ENCODE peak calls at places on chromosomes 5 and 9, in four cellular contexts. M, H, K and L are unnamed samples.

GRCh38 chr5:61575103-61575502 is 243.0 kb downstream of the ZSWIM6 start:
- DNase-seq in M (no peak), H (peak; percentile 38), K (peak; percentile 76), L (peak; percentile 80)

GRCh38 chr5:135568241-135568640 is 10.6 kb downstream of the CXCL14 start:
- DNase-seq in M (no peak), H (no peak), K (no peak), L (no peak)

GRCh38 chr5:54930736-54931135 is 54.7 kb downstream of the ESM1 start:
- DNase-seq in M (no peak), H (no peak), K (no peak), L (no peak)

GRCh38 chr9:134620751-134621557 is 20.6 kb upstream of the COL5A1 start:
- DNase-seq in M (peak; percentile 65), H (peak; percentile 84), K (no peak), L (no peak)

GRCh38 chr9:25733336-25733982 is 55.2 kb upstream of the TUSC1 start:
- DNase-seq in M (no peak), H (no peak), K (no peak), L (no peak)

GRCh38 chr5:147093138-147093537 is 141.7 kb upstream of the STK32A start:
- DNase-seq in M (no peak), H (no peak), K (peak; percentile 49), L (peak; percentile 11)

GRCh38 chr5:38670878-38671277 is 114.4 kb upstream of the LIFR start:
- DNase-seq in M (no peak), H (no peak), K (peak; percentile 38), L (peak; percentile 61)

GRCh38 chr5:72487151-72487550 is 20.1 kb downstream of the ZNF366 start:
- DNase-seq in M (no peak), H (no peak), K (no peak), L (no peak)

GRCh38 chr9:127793093-127793708 is 7.4 kb downstream of the CDK9 start:
- DNase-seq in M (no peak), H (peak; percentile 79), K (no peak), L (peak; percentile 36)

GRCh38 chr9:34493972-34494535 is 28.7 kb downstream of the ENHO start:
- DNase-seq in M (peak; percentile 82), H (no peak), K (peak; percentile 63), L (peak; percentile 35)

GRCh38 chr5:94508421-94509148 is 109.8 kb downstream of the KIAA0825 start:
- DNase-seq in M (no peak), H (no peak), K (no peak), L (no peak)

GRCh38 chr9:125398243-125398642 is 136.6 kb downstream of the GAPVD1 start:
- DNase-seq in M (no peak), H (no peak), K (no peak), L (no peak)

GRCh38 chr5:97297063-97297715 is 114.1 kb upstream of the RIOK2 start:
- DNase-seq in M (no peak), H (peak; percentile 74), K (peak; percentile 1), L (no peak)

GRCh38 chr5:36334315-36334714 is 32.6 kb upstream of the RANBP3L start:
- DNase-seq in M (no peak), H (no peak), K (no peak), L (no peak)

GRCh38 chr9:123656565-123656964 is 273.4 kb downstream of the DENND1A start:
- DNase-seq in M (no peak), H (no peak), K (peak; percentile 51), L (peak; percentile 51)

GRCh38 chr9:75239176-75239575 is 150.9 kb downstream of the OSTF1 start:
- DNase-seq in M (no peak), H (no peak), K (peak; percentile 54), L (no peak)

GRCh38 chr5:110354341-110354740 is 372.1 kb downstream of the TMEM232 start:
- DNase-seq in M (no peak), H (no peak), K (peak; percentile 16), L (peak; percentile 20)

GRCh38 chr5:28156981-28157380 is 1118.6 kb upstream of the CDH9 start:
- DNase-seq in M (no peak), H (no peak), K (no peak), L (peak; percentile 42)

GRCh38 chr5:146368137-146368536 is 29.5 kb downstream of the POU4F3 start:
- DNase-seq in M (no peak), H (no peak), K (peak; percentile 29), L (no peak)

GRCh38 chr5:171614511-171614910 is 171.1 kb upstream of the SMIM23 start:
- DNase-seq in M (peak; percentile 46), H (no peak), K (no peak), L (no peak)

GRCh38 chr5:61280766-61281427 is 51.2 kb upstream of the ZSWIM6 start:
- DNase-seq in M (no peak), H (no peak), K (no peak), L (no peak)

GRCh38 chr5:76384705-76385104 is 18.4 kb upstream of the IQGAP2 start:
- DNase-seq in M (peak; percentile 15), H (no peak), K (no peak), L (no peak)

GRCh38 chr9:101176384-101176783 is 147.9 kb downstream of the PLPPR1 start:
- DNase-seq in M (no peak), H (no peak), K (no peak), L (no peak)

GRCh38 chr9:116355153-116355827 is 201.7 kb downstream of the PAPPA start:
- DNase-seq in M (no peak), H (no peak), K (peak; percentile 97), L (peak; percentile 50)

GRCh38 chr5:61412344-61412743 is 80.3 kb downstream of the ZSWIM6 start:
- DNase-seq in M (no peak), H (no peak), K (no peak), L (no peak)

GRCh38 chr5:54533541-54534179 is 16.1 kb downstream of the SNX18 start:
- DNase-seq in M (no peak), H (no peak), K (peak; percentile 70), L (no peak)

GRCh38 chr5:79956173-79956670 is 34.8 kb downstream of the MTX3 start:
- DNase-seq in M (no peak), H (no peak), K (peak; percentile 44), L (peak; percentile 46)

GRCh38 chr5:53642006-53642405 is 81.6 kb downstream of the NDUFS4 start:
- DNase-seq in M (no peak), H (no peak), K (peak; percentile 48), L (peak; percentile 6)

GRCh38 chr5:115366223-115366622 is 69.8 kb upstream of the CCDC112 start:
- DNase-seq in M (no peak), H (peak; percentile 65), K (peak; percentile 92), L (peak; percentile 89)

GRCh38 chr9:34522971-34523797 is at the start of gene ENHO:
- DNase-seq in M (peak; percentile 97), H (peak; percentile 83), K (peak; percentile 74), L (peak; percentile 82)

GRCh38 chr9:38018964-38019602 is 49.9 kb downstream of the SHB start:
- DNase-seq in M (no peak), H (no peak), K (peak; percentile 88), L (peak; percentile 89)

GRCh38 chr9:124595743-124596142 is 88.5 kb upstream of the NR5A1 start:
- DNase-seq in M (no peak), H (no peak), K (no peak), L (no peak)

GRCh38 chr5:932151-932627 is 39.5 kb downstream of the TRIP13 start:
- DNase-seq in M (peak; percentile 68), H (no peak), K (no peak), L (no peak)

GRCh38 chr9:792331-793260 is 48.9 kb upstream of the DMRT1 start:
- DNase-seq in M (no peak), H (no peak), K (peak; percentile 8), L (no peak)

GRCh38 chr5:6900247-6900646 is 187.0 kb downstream of the TENT4A start:
- DNase-seq in M (no peak), H (no peak), K (no peak), L (no peak)

GRCh38 chr9:70488793-70489105 is 74.3 kb upstream of the KLF9 start:
- DNase-seq in M (no peak), H (no peak), K (peak; percentile 46), L (no peak)

GRCh38 chr5:10792336-10792735 is 31.3 kb upstream of the DAP start:
- DNase-seq in M (no peak), H (no peak), K (no peak), L (no peak)

DNA sequence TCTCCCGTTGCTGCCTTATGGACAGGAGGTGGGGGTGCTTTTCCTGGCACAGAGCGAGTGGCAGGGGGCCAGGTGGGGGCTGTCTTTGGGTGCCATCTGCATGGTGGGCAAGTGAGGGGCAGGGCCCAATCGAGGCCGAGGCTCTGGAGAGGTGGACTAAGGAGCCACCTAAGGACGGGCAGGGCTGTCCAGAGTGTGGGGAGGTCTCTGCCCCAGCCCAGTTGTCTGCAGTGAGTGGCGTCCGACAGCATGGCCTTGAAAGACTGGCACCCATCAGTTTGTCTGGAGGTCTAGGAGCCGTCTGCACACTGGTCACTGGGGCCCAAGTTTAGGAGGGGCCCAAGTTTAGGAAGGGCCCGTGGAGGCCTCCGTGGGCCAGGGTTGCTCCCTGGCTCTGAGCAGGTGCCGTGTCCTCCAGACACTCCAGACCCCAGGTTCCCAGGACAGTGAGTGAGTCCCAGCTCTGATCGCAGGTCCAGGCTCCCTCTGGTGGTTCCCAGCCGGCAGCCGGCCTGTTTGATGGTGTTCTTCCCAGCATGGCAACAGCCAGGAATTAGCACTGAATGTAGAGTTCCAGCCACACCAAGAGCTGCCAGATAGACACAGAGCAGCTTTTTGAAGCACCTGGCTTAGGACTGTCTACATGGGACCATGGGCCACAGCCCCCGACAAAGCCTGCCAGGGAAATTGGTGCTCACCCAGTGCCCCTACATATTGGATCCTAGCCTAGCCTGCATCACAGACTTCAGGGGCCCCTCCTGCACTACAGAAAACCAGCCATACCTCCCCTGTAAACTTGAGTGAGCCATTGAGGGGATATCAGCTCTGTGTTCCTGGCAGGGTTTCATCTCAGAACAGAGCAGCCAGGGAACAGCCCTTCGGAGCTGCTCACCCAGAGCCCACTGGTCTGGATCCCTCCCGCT is 120.9 kb downstream of the WNK2 start:
- DNase-seq in M (peak; percentile 87), H (peak; percentile 73), K (peak; percentile 43), L (peak; percentile 55)
- TF ChIP-seq CTCF in M (no peak), H (peak; percentile 87), K (peak; percentile 73), L (peak; percentile 94)

GRCh38 chr9:129666575-129666974 is 1.1 kb downstream of the PRRX2 start:
- DNase-seq in M (no peak), H (no peak), K (no peak), L (no peak)
- H3K4me3 ChIP-seq in M (no peak overlapping the region), H (no peak overlapping the region), K (peak overlapping the region; percentile 79), L (peak overlapping the region; percentile 46)

DNA sequence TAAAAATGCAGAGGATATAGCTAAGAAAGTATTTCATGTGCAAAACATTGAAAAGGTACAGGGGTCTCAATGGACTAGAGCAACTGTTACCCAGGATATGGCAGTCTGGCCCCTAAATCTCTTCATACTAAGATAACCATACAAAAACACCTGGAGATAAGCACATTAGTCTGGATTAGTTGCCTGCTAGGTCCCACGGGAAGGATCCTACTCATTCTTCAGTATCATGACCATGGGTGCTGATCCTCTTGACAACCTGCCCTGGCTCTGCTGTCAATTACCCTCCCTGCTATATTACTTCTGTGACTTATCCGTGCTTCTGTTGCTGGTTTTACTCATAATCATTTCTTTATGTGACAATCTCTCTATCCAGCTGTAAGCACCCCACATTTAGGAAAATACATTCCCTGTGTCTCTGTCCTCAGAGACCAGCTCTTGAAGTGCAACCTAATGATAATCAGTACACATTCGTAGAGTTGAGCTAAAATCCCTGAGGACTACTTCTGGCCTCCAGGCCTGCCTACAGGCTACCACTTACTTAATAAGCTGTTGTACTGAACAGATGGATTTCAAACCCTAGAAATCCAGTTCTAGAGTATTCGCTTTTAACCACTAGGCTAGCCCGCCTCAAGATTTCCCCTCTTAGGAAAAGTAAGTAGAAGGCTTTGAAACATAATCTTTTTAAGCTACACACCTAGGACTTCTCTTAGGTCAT is 190.5 kb upstream of the OR13F1 start:
- DNase-seq in M (no peak), H (peak; percentile 75), K (peak; percentile 20), L (no peak)
- TF ChIP-seq CTCF in M (no peak), H (no peak), K (no peak), L (no peak)

GRCh38 chr9:3521961-3522360 is 3.8 kb downstream of the RFX3 start:
- DNase-seq in M (no peak), H (no peak), K (no peak), L (no peak)
- H3K4me3 ChIP-seq in M (no peak overlapping the region), H (no peak overlapping the region), K (no peak overlapping the region), L (no peak overlapping the region)

GRCh38 chr5:141272906-141273305 is 27.7 kb downstream of the PCDHB15 start:
- DNase-seq in M (no peak), H (peak; percentile 41), K (no peak), L (no peak)
- TF ChIP-seq CTCF in M (no peak), H (peak; percentile 60), K (no peak), L (no peak)